ENCODE peak calls at places on chromosomes 6 and 20, in five cellular contexts. One of them, this sample, is unnamed. For H3K9me3, the result is how much of the 10 kb centered on the place peaks cover.

GRCh38 chr20:25859649-25860530 is 163.2 kb upstream of the ZNF337 start:
- DNase-seq in WERI-Rb-1: peak
- DNase-seq in cardiac muscle cell: peak
- DNase-seq in spleen: peak
- DNase-seq in heart left ventricle: peak
- DNase-seq in this sample: peak

GRCh38 chr6:15715060-15715459 is 52.2 kb upstream of the DTNBP1 start:
- DNase-seq in cardiac muscle cell: no peak
- DNase-seq in spleen: no peak
- DNase-seq in heart left ventricle: no peak
- DNase-seq in WERI-Rb-1: no peak
- DNase-seq in this sample: no peak

GRCh38 chr20:34943808-34944568 is 11.6 kb downstream of the GSS start:
- DNase-seq in WERI-Rb-1: no peak
- DNase-seq in spleen: no peak
- DNase-seq in cardiac muscle cell: no peak
- DNase-seq in heart left ventricle: no peak
- DNase-seq in this sample: no peak

GRCh38 chr6:16544006-16544405 is 217.3 kb downstream of the ATXN1 start:
- DNase-seq in spleen: no peak
- DNase-seq in WERI-Rb-1: no peak
- DNase-seq in cardiac muscle cell: peak
- DNase-seq in heart left ventricle: peak
- DNase-seq in this sample: no peak

GRCh38 chr6:160573943-160574342 is 90.1 kb downstream of the LPA start:
- DNase-seq in heart left ventricle: no peak
- DNase-seq in cardiac muscle cell: no peak
- DNase-seq in spleen: no peak
- DNase-seq in WERI-Rb-1: no peak
- DNase-seq in this sample: no peak

GRCh38 chr6:107386340-107386739 is 73.0 kb downstream of the PDSS2 start:
- DNase-seq in heart left ventricle: no peak
- DNase-seq in cardiac muscle cell: no peak
- DNase-seq in spleen: no peak
- DNase-seq in WERI-Rb-1: no peak
- DNase-seq in this sample: no peak

GRCh38 chr6:7236312-7237209 is 76.4 kb downstream of the SSR1 start:
- DNase-seq in heart left ventricle: no peak
- DNase-seq in cardiac muscle cell: no peak
- DNase-seq in WERI-Rb-1: no peak
- DNase-seq in spleen: no peak
- DNase-seq in this sample: no peak

GRCh38 chr6:8059129-8059528 is 5.1 kb downstream of the BLOC1S5 start:
- DNase-seq in cardiac muscle cell: peak
- DNase-seq in WERI-Rb-1: no peak
- DNase-seq in spleen: no peak
- DNase-seq in heart left ventricle: no peak
- DNase-seq in this sample: no peak

GRCh38 chr20:4563534-4563933 is 158.2 kb upstream of the PRND start:
- DNase-seq in cardiac muscle cell: peak
- DNase-seq in heart left ventricle: no peak
- DNase-seq in WERI-Rb-1: no peak
- DNase-seq in spleen: no peak
- DNase-seq in this sample: no peak

DNA sequence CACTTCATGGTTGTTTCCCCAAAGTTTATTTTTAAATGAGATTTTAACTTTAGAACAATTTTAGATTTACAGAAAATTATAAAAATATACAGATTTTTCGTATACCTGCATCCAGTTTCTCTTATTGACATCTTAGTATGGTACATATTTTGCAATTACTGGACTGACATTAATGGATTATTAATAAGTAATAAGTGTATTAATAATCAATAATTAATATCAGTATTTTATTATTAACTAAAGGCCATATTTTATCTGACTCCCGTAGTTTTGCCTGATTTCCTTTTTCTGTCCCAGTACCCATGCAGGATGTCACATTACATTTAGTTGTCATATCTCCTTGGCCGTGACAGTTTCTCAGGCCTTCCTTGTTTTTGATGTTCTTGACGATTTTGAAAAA is 307.0 kb downstream of the C6orf118 start:
- DNase-seq in heart left ventricle: no peak
- DNase-seq in cardiac muscle cell: no peak
- DNase-seq in spleen: no peak
- DNase-seq in WERI-Rb-1: no peak
- DNase-seq in this sample: no peak
- H3K27ac ChIP-seq in heart left ventricle: no peak
- H3K27ac ChIP-seq in cardiac muscle cell: no peak
- H3K27ac ChIP-seq in spleen: no peak
- H3K27ac ChIP-seq in WERI-Rb-1: no peak
- H3K27ac ChIP-seq in this sample: no peak

GRCh38 chr20:33933469-33933909 is 60.2 kb upstream of the RALY start:
- DNase-seq in WERI-Rb-1: peak
- DNase-seq in spleen: peak
- DNase-seq in cardiac muscle cell: peak
- DNase-seq in heart left ventricle: peak
- DNase-seq in this sample: peak
- TF ChIP-seq CTCF in WERI-Rb-1: peak
- TF ChIP-seq CTCF in spleen: no peak
- TF ChIP-seq CTCF in cardiac muscle cell: peak
- TF ChIP-seq CTCF in heart left ventricle: peak
- TF ChIP-seq CTCF in this sample: peak

GRCh38 chr20:30503992-30504570 is 753.4 kb upstream of the DEFB115 start:
- DNase-seq in spleen: no peak
- DNase-seq in WERI-Rb-1: no peak
- DNase-seq in heart left ventricle: no peak
- DNase-seq in cardiac muscle cell: no peak
- DNase-seq in this sample: no peak

GRCh38 chr20:30502670-30503069 is 754.8 kb upstream of the DEFB115 start:
- DNase-seq in WERI-Rb-1: no peak
- DNase-seq in cardiac muscle cell: no peak
- DNase-seq in heart left ventricle: no peak
- DNase-seq in spleen: no peak
- DNase-seq in this sample: no peak

GRCh38 chr20:30500829-30501440 is 756.5 kb upstream of the DEFB115 start:
- DNase-seq in WERI-Rb-1: no peak
- DNase-seq in spleen: no peak
- DNase-seq in heart left ventricle: no peak
- DNase-seq in cardiac muscle cell: no peak
- DNase-seq in this sample: no peak

DNA sequence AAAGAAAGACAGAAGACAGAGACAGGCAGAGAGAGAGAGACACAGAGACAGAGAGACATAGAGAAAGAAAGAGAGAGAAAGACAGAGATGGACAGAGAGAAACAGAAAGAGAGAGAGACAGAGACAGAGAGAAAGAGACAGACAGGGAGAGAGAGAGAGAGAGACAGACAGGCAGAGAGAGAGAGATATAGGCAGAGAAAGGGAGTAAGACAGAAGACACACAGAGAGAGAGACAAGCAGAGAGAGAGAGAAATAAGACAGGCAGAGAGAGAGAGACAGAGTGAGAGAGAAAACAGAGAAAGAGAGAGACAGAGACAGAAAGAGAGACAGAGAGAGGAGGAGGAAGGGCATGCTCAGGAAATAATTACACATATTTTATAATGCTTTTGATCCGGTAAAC is 758.3 kb upstream of the DEFB115 start:
- DNase-seq in WERI-Rb-1: no peak
- DNase-seq in heart left ventricle: no peak
- DNase-seq in cardiac muscle cell: no peak
- DNase-seq in spleen: no peak
- DNase-seq in this sample: no peak
- H3K9me3 ChIP-seq in WERI-Rb-1: under half
- H3K9me3 ChIP-seq in heart left ventricle: under half
- H3K9me3 ChIP-seq in cardiac muscle cell: under half
- H3K9me3 ChIP-seq in spleen: under half
- H3K9me3 ChIP-seq in this sample: under half

GRCh38 chr6:38220069-38220723 is 400.7 kb downstream of the ZFAND3 start:
- DNase-seq in cardiac muscle cell: no peak
- DNase-seq in heart left ventricle: no peak
- DNase-seq in spleen: no peak
- DNase-seq in WERI-Rb-1: no peak
- DNase-seq in this sample: no peak
- H3K27ac ChIP-seq in cardiac muscle cell: no peak
- H3K27ac ChIP-seq in heart left ventricle: no peak
- H3K27ac ChIP-seq in spleen: no peak
- H3K27ac ChIP-seq in WERI-Rb-1: no peak
- H3K27ac ChIP-seq in this sample: no peak